ENCODE peak calls at places on chromosomes 7 and 10, in four cellular contexts. U is hepatocyte; Z is naive thymus-derived CD4-positive, alpha-beta T cell; P is ovary. X is an unnamed sample. For H3K9me3, the result is how much of the 10 kb centered on the place peaks cover.

GRCh38 chr7:4051696-4052095 is 630.4 kb upstream of the FOXK1 start:
- DNase-seq in U (no peak), P (no peak), Z (no peak), X (no peak)

GRCh38 chr7:102156867-102157266 is 129.8 kb upstream of the SH2B2 start:
- DNase-seq in U (no peak), Z (no peak), P (no peak), X (no peak)

GRCh38 chr7:24756545-24756988 is 697 bp downstream of the GSDME start:
- DNase-seq in Z (no peak), P (no peak), U (peak), X (no peak)

GRCh38 chr10:24983946-24984345 is 31.5 kb upstream of the PRTFDC1 start:
- DNase-seq in P (no peak), U (no peak), Z (no peak), X (no peak)

GRCh38 chr7:47669178-47669878 is 87.4 kb upstream of the TNS3 start:
- DNase-seq in P (peak), U (peak), Z (no peak), X (no peak)

GRCh38 chr7:20218261-20218660 is 1.1 kb upstream of the MACC1 start:
- DNase-seq in U (no peak), Z (no peak), P (no peak), X (no peak)

GRCh38 chr7:28768577-28769147 is 189.5 kb downstream of the TRIL start:
- DNase-seq in U (no peak), P (no peak), Z (no peak), X (no peak)

GRCh38 chr10:22550732-22551131 is 163.6 kb downstream of the PIP4K2A start:
- DNase-seq in Z (peak), P (peak), U (peak), X (peak)

GRCh38 chr7:90246184-90246583 is 1.2 kb downstream of the CFAP69 start:
- DNase-seq in P (no peak), Z (no peak), U (no peak), X (no peak)

GRCh38 chr10:26733750-26734568 is 36.5 kb downstream of the PDSS1 start:
- DNase-seq in P (no peak), U (peak), Z (no peak), X (no peak)

GRCh38 chr10:120132811-120133210 is 240.3 kb downstream of the SEC23IP start:
- DNase-seq in U (no peak), P (no peak), Z (no peak), X (no peak)

GRCh38 chr7:84236398-84236797 is 41.8 kb upstream of the SEMA3A start:
- DNase-seq in P (no peak), U (no peak), Z (no peak), X (no peak)

GRCh38 chr10:102065561-102066420 is 642 bp downstream of the HPS6 start:
- DNase-seq in U (peak), Z (no peak), P (peak), X (no peak)

GRCh38 chr7:4837041-4837813 is 24.6 kb downstream of the PAPOLB start:
- DNase-seq in Z (no peak), P (no peak), U (no peak), X (no peak)

GRCh38 chr10:86753638-86754434 is 2.6 kb upstream of the BMPR1A start:
- DNase-seq in U (peak), P (no peak), Z (no peak), X (no peak)

GRCh38 chr7:95436407-95436806 is 1.6 kb upstream of the PON2 start:
- DNase-seq in Z (no peak), P (no peak), U (no peak), X (no peak)

GRCh38 chr7:158037211-158037610 is 550.4 kb downstream of the PTPRN2 start:
- DNase-seq in Z (no peak), P (no peak), U (no peak), X (no peak)
- H3K9me3 ChIP-seq in Z (under half), P (under half), U (under half), X (under half)

DNA sequence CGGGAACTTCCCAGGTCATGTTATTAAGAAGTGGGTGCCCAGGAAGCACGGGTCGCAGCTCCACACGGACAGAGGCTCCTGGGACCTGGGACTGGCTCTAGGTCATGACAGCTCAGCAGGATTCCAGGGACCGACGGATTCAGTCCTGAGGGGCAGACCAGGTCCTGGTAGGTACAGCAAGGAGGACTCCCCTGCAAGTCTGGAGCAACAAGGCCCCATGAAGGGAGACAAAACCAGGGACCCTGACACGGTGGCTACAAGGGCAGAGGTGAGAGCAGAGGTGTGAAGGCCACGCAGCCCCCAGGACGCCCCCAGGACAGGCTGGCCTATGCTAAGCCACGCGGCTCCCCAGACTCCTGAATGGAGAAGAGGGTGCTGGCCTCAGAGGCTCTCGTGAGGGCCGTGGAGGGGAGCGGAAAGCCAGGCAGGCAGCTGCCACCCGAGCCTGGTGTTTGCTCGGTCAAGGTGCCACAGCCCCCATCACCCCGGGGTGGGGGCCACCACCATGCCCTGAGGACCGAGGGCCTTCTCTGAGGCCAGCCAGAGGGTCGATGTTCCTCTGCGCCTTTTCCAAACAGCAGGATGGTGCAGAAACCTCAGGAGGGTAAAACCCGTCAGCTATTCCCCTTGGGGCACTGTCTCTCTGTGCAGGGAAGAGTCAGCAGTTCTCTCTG is 348.9 kb downstream of the PTPRN2 start:
- DNase-seq in P (no peak), Z (no peak), U (no peak), X (no peak)
- H3K9me3 ChIP-seq in P (under half), Z (under half), U (under half), X (under half)

GRCh38 chr7:150695654-150696053 is 10.1 kb downstream of the GIMAP2 start:
- DNase-seq in Z (no peak), P (no peak), U (no peak), X (no peak)
- H3K9me3 ChIP-seq in Z (under half), P (under half), U (under half), X (under half)

GRCh38 chr10:103554488-103555320 is 61.2 kb downstream of the NEURL1 start:
- DNase-seq in U (peak), P (peak), Z (peak), X (no peak)
- H3K9me3 ChIP-seq in U (under half), P (under half), Z (under half), X (under half)

GRCh38 chr10:43591303-43591904 is 14.8 kb upstream of the ZNF485 start:
- DNase-seq in P (no peak), U (no peak), Z (no peak), X (no peak)
- H3K9me3 ChIP-seq in P (under half), U (under half), Z (under half), X (under half)

GRCh38 chr7:158256091-158256816 is 331.4 kb downstream of the PTPRN2 start:
- DNase-seq in P (no peak), U (no peak), Z (no peak), X (no peak)

GRCh38 chr7:158255156-158255555 is 332.5 kb downstream of the PTPRN2 start:
- DNase-seq in U (no peak), Z (no peak), P (no peak), X (no peak)

GRCh38 chr7:158257001-158257400 is 330.6 kb downstream of the PTPRN2 start:
- DNase-seq in U (no peak), P (no peak), Z (no peak), X (no peak)

GRCh38 chr7:158257516-158258410 is 329.9 kb downstream of the PTPRN2 start:
- DNase-seq in U (no peak), Z (no peak), P (no peak), X (no peak)

DNA sequence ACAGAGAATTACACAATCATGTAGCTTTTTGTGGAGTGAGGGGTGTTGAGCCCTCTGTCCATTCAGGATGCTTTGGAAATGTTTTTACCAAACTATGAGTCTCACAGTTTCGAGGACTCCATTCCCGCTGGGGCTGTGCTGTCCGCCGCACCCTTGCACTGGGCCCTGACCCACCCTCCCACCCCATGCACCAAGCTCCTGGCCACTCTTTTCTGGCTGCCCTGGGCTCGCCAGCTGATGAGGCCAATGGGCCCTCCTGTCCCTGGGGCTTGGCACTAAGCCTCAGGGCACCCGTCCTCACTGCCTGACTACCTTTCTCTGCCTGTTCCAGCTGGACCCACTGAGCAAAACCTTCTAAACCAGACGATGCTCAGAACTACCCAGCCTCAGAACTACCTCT is 332.1 kb downstream of the PTPRN2 start:
- DNase-seq in U (no peak), P (no peak), Z (no peak), X (no peak)
- H3K9me3 ChIP-seq in U (under half), P (under half), Z (under half), X (under half)

GRCh38 chr7:157539521-157539920 is 202.7 kb downstream of the DNAJB6 start:
- DNase-seq in U (no peak), Z (no peak), P (no peak), X (no peak)

GRCh38 chr7:157540020-157540419 is 203.2 kb downstream of the DNAJB6 start:
- DNase-seq in P (no peak), Z (no peak), U (no peak), X (no peak)

GRCh38 chr7:157538735-157539134 is 201.9 kb downstream of the DNAJB6 start:
- DNase-seq in Z (no peak), U (no peak), P (no peak), X (no peak)

GRCh38 chr7:157538321-157538720 is 201.5 kb downstream of the DNAJB6 start:
- DNase-seq in P (no peak), Z (no peak), U (no peak), X (no peak)

DNA sequence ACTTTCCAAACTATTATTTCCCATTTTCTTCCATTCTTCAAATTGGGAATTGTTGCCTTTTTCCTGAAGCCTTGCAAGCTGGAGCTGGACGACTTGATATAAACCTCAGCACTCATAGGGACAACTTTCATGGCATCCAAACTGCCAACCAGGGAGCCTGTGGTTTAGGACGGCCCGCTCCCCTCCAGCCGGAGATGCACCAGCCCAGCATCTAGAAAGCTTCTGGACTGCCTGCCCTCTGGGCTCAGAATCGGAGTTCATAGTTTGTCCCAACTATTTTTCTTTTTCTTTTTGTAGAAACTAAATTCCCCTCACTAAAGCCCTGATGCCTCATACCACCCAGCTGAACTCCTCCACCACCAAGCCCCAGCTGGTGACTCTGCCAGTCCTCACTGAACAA is 200.3 kb downstream of the DNAJB6 start:
- DNase-seq in U (no peak), Z (no peak), P (no peak), X (no peak)
- H3K9me3 ChIP-seq in U (under half), Z (under half), P (under half), X (under half)

DNA sequence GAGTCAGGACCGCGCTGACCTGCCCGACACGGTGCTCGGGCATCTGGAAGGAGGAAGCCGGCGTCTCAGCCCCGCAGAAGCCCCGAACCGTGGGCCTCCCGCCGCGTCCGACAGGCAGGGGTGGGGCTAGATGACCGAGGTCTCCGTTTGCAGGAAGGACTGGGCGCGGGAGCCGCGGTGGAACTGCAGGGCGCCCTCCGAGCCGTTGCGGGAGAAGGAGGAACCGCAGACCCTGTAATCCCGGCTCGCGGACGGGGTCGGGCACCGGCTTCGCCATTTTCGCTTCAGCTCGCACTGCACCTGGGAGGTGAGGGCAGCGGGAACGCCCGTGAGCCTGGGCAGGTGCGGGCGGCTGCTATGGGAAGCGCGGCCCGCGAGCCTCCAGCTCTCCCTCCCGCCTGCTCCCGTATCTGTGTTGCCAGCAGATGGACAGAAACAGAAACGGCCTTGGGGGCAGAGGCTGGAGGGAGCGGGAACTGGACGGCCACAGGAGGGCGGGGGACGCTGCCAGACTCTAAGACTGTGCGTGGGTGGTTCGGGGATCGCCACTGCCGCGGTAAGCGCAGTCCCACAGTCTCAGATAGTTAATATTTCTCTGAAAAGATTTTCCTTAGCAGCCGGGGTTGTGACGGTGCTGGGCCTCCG is 114.1 kb downstream of the VIPR2 start:
- DNase-seq in Z (no peak), U (peak), P (peak), X (no peak)
- H3K9me3 ChIP-seq in Z (under half), U (under half), P (under half), X (under half)

DNA sequence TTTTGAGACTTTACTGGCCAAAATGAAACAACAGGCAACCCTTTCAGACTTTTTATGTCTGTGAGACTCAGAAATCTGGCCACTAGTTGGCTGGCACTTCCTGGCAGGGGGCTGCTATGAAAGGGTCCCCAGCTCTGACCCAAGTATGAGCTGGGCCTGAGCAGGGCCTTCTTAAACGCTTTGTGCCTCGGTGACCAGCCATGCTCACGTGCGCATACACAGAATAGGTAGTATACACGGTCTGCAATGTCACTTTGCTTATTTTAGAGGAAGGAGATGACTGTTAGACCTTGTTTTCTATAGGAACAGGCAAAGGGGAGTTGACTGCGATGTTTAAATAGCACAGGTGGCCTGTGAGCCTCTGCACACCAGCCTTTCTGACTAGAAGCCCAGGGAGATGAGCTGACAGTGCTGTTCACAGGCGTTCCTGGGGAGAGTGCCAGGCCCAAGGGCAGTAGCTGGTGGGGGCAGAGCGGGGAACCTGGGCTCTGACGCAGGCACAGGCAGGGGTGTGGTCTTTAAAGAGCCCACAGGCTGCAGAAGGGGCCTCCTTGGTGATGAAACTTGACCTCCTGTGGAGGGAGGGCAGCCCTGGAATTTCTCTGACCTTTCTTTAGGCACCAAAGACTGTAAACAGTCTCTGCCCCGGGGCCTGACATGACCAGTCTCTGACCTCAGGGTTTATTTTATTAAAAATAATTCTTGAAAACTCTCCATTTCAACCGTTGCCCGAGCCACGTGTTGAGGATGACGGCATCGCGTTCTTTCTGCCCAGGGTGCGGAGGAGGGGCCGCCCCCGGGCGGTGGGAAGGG is 129.4 kb downstream of the VIPR2 start:
- DNase-seq in P (peak), Z (no peak), U (peak), X (no peak)
- H3K9me3 ChIP-seq in P (under half), Z (under half), U (under half), X (under half)

X was measured in T-helper 17 cell.